ENCODE peak calls at places on chromosomes 13 and 19, in nine cellular contexts. C, R, J, X, S, W, D, K and P are unnamed samples.

GRCh38 chr19:44641866-44642265 is 1.8 kb upstream of the PVR start:
- DNase-seq in C (no peak), R (no peak), J (no peak), X (no peak), S (no peak), W (no peak), D (no peak), K (no peak), P (no peak)

GRCh38 chr19:19900124-19900523 is 622 bp upstream of the ZNF93 start:
- DNase-seq in C (no peak), R (no peak), J (no peak), X (no peak), S (peak; percentile 44), W (no peak), D (peak; percentile 33), K (no peak), P (no peak)

GRCh38 chr19:21023901-21024300 is 3.4 kb downstream of the ZNF430 start:
- DNase-seq in C (no peak), R (no peak), J (no peak), X (peak; percentile 79), S (no peak), W (no peak), D (no peak), K (no peak), P (no peak)

GRCh38 chr19:49954092-49954825 is 6.7 kb downstream of the SIGLEC11 start:
- DNase-seq in C (peak; percentile 23), R (no peak), J (no peak), X (peak; percentile 54), S (peak; percentile 4), W (no peak), D (no peak), K (no peak), P (peak; percentile 81)

GRCh38 chr13:47478985-47479384 is 522.1 kb downstream of the SUCLA2 start:
- DNase-seq in C (no peak), R (no peak), J (no peak), X (peak; percentile 11), S (peak; percentile 30), W (no peak), D (no peak), K (no peak), P (no peak)

GRCh38 chr13:101523732-101524131 is 71.3 kb downstream of the ITGBL1 start:
- DNase-seq in C (no peak), R (peak; percentile 38), J (no peak), X (peak; percentile 45), S (no peak), W (no peak), D (no peak), K (no peak), P (no peak)

GRCh38 chr19:54937926-54938325 is 9.4 kb downstream of the NLRP7 start:
- DNase-seq in C (no peak), R (no peak), J (no peak), X (no peak), S (no peak), W (no peak), D (no peak), K (no peak), P (no peak)

GRCh38 chr13:35343417-35343816 is 133.1 kb downstream of the MAB21L1 start:
- DNase-seq in C (no peak), R (no peak), J (no peak), X (no peak), S (no peak), W (no peak), D (no peak), K (no peak), P (no peak)

GRCh38 chr19:29680447-29680846 is 15.2 kb downstream of the PLEKHF1 start:
- DNase-seq in C (no peak), R (no peak), J (peak; percentile 70), X (no peak), S (no peak), W (peak; percentile 77), D (peak; percentile 89), K (peak; percentile 79), P (no peak)

GRCh38 chr19:48006762-48007161 is 12.3 kb downstream of the ELSPBP1 start:
- DNase-seq in C (no peak), R (no peak), J (no peak), X (no peak), S (no peak), W (no peak), D (peak; percentile 31), K (no peak), P (no peak)

GRCh38 chr19:989381-990081 is 5.4 kb downstream of the WDR18 start:
- DNase-seq in C (no peak), R (no peak), J (no peak), X (no peak), S (no peak), W (no peak), D (no peak), K (no peak), P (peak; percentile 16)

GRCh38 chr19:6101291-6101690 is 9.0 kb downstream of the RFX2 start:
- DNase-seq in C (no peak), R (no peak), J (no peak), X (no peak), S (no peak), W (no peak), D (no peak), K (no peak), P (no peak)

GRCh38 chr19:4152241-4152998 is 1.0 kb upstream of the CREB3L3 start:
- DNase-seq in C (no peak), R (no peak), J (no peak), X (no peak), S (no peak), W (no peak), D (no peak), K (no peak), P (no peak)

GRCh38 chr13:113935081-113935511 is 38.8 kb downstream of the C13orf46 start:
- DNase-seq in C (peak; percentile 77), R (peak; percentile 98), J (no peak), X (no peak), S (no peak), W (peak; percentile 56), D (no peak), K (no peak), P (no peak)

GRCh38 chr19:46487178-46487801 is 8.4 kb downstream of the PNMA8B start:
- DNase-seq in C (no peak), R (no peak), J (no peak), X (no peak), S (no peak), W (no peak), D (no peak), K (no peak), P (peak; percentile 37)